ENCODE peak calls at places on chromosomes 6 and 20, in ten cellular contexts. One of them, this sample, is unnamed.

GRCh38 chr6:10140121-10140520 is 274.8 kb downstream of the TFAP2A start:
- DNase-seq in brain microvascular endothelial cell: no peak
- DNase-seq in PC-3: no peak
- DNase-seq in fibroblast of villous mesenchyme: no peak
- DNase-seq in GM12865: no peak
- DNase-seq in H7: no peak
- DNase-seq in upper lobe of left lung: no peak
- DNase-seq in AG10803: no peak
- DNase-seq in NB4: no peak
- DNase-seq in HCT116: no peak
- DNase-seq in this sample: no peak

GRCh38 chr6:138465007-138465645 is 34.2 kb downstream of the NHSL1 start:
- DNase-seq in brain microvascular endothelial cell: peak
- DNase-seq in PC-3: peak
- DNase-seq in fibroblast of villous mesenchyme: peak
- DNase-seq in GM12865: no peak
- DNase-seq in H7: no peak
- DNase-seq in upper lobe of left lung: no peak
- DNase-seq in AG10803: peak
- DNase-seq in NB4: peak
- DNase-seq in HCT116: peak
- DNase-seq in this sample: peak

GRCh38 chr6:78599526-78599925 is 267.8 kb upstream of the IRAK1BP1 start:
- DNase-seq in brain microvascular endothelial cell: no peak
- DNase-seq in PC-3: peak
- DNase-seq in fibroblast of villous mesenchyme: no peak
- DNase-seq in GM12865: no peak
- DNase-seq in H7: no peak
- DNase-seq in upper lobe of left lung: no peak
- DNase-seq in AG10803: peak
- DNase-seq in NB4: no peak
- DNase-seq in HCT116: no peak
- DNase-seq in this sample: no peak

GRCh38 chr6:92667843-92668242 is 751.5 kb downstream of the EPHA7 start:
- DNase-seq in brain microvascular endothelial cell: no peak
- DNase-seq in PC-3: no peak
- DNase-seq in fibroblast of villous mesenchyme: peak
- DNase-seq in GM12865: no peak
- DNase-seq in H7: no peak
- DNase-seq in upper lobe of left lung: no peak
- DNase-seq in AG10803: peak
- DNase-seq in NB4: no peak
- DNase-seq in HCT116: no peak
- DNase-seq in this sample: peak

GRCh38 chr20:24303393-24303792 is 166.0 kb upstream of the SYNDIG1 start:
- DNase-seq in brain microvascular endothelial cell: no peak
- DNase-seq in PC-3: peak
- DNase-seq in fibroblast of villous mesenchyme: no peak
- DNase-seq in GM12865: no peak
- DNase-seq in H7: no peak
- DNase-seq in upper lobe of left lung: peak
- DNase-seq in AG10803: peak
- DNase-seq in NB4: peak
- DNase-seq in HCT116: no peak
- DNase-seq in this sample: peak

GRCh38 chr20:1871807-1872455 is 23.3 kb upstream of the SIRPA start:
- DNase-seq in brain microvascular endothelial cell: no peak
- DNase-seq in PC-3: no peak
- DNase-seq in fibroblast of villous mesenchyme: no peak
- DNase-seq in GM12865: peak
- DNase-seq in H7: no peak
- DNase-seq in upper lobe of left lung: no peak
- DNase-seq in AG10803: no peak
- DNase-seq in NB4: no peak
- DNase-seq in HCT116: no peak
- DNase-seq in this sample: no peak

GRCh38 chr6:136920216-136920857 is 1.8 kb upstream of the SLC35D3 start:
- DNase-seq in brain microvascular endothelial cell: no peak
- DNase-seq in PC-3: no peak
- DNase-seq in fibroblast of villous mesenchyme: peak
- DNase-seq in GM12865: no peak
- DNase-seq in H7: no peak
- DNase-seq in upper lobe of left lung: no peak
- DNase-seq in AG10803: no peak
- DNase-seq in NB4: peak
- DNase-seq in HCT116: no peak
- DNase-seq in this sample: peak

GRCh38 chr6:119887671-119888070 is 538.1 kb upstream of the MAN1A1 start:
- DNase-seq in brain microvascular endothelial cell: no peak
- DNase-seq in PC-3: no peak
- DNase-seq in fibroblast of villous mesenchyme: no peak
- DNase-seq in GM12865: no peak
- DNase-seq in H7: no peak
- DNase-seq in upper lobe of left lung: no peak
- DNase-seq in AG10803: no peak
- DNase-seq in NB4: no peak
- DNase-seq in HCT116: no peak
- DNase-seq in this sample: no peak

GRCh38 chr6:119129148-119129967 is 50.9 kb upstream of the FAM184A start:
- DNase-seq in brain microvascular endothelial cell: peak
- DNase-seq in PC-3: peak
- DNase-seq in fibroblast of villous mesenchyme: peak
- DNase-seq in GM12865: peak
- DNase-seq in H7: peak
- DNase-seq in upper lobe of left lung: no peak
- DNase-seq in AG10803: peak
- DNase-seq in NB4: peak
- DNase-seq in HCT116: peak
- DNase-seq in this sample: peak

GRCh38 chr6:12613819-12614218 is 102.7 kb upstream of the PHACTR1 start:
- DNase-seq in brain microvascular endothelial cell: no peak
- DNase-seq in PC-3: no peak
- DNase-seq in fibroblast of villous mesenchyme: peak
- DNase-seq in GM12865: no peak
- DNase-seq in H7: no peak
- DNase-seq in upper lobe of left lung: no peak
- DNase-seq in AG10803: peak
- DNase-seq in NB4: no peak
- DNase-seq in HCT116: no peak
- DNase-seq in this sample: peak

GRCh38 chr6:28923318-28924102 is at the start of gene TRIM27:
- DNase-seq in brain microvascular endothelial cell: peak
- DNase-seq in PC-3: peak
- DNase-seq in fibroblast of villous mesenchyme: peak
- DNase-seq in GM12865: peak
- DNase-seq in H7: peak
- DNase-seq in upper lobe of left lung: peak
- DNase-seq in AG10803: peak
- DNase-seq in NB4: peak
- DNase-seq in HCT116: peak
- DNase-seq in this sample: peak

DNA sequence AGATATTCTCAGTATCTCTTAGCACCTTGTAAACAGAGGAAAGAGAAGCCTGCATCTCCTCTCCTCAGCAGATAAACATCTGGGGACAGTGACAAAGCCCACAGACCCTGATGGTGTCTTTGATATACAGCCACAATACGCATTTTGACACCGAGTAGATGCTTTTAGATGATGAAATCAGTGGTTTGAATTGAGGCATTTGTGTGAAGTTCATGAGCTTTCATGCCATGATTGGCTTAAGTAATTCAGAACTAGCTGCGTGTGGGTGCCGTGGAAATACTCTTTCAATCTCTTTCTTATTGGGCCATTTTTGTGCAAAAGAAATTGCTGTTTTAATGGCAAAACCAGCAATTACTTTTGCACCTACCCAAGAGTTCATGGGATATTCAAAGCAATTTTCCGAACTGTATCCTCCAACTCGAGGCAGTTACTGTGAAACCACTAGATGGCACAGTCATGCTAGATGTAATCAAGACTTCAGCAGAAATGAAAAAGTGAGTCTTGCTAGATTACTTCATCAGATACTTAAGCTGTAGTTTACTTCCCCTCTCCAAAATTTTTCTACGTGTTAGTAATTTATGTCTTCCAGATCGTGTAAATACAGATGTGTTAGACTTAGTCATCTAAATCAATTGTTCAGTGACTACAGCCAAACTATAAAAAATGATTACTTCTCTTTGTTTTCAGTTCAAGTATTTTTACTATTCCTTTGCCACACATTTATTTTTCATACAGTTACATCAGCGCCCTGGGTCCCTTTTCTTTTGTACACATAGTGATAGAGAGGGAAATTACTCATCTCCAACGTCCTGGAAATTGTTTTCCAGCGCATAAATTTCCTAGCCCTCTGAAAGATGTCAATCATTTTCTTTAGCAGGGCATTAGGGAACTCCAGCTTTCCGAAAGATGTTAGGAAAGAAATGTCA is 49.4 kb downstream of the IYD start:
- DNase-seq in brain microvascular endothelial cell: peak
- DNase-seq in PC-3: peak
- DNase-seq in fibroblast of villous mesenchyme: peak
- DNase-seq in GM12865: peak
- DNase-seq in H7: peak
- DNase-seq in upper lobe of left lung: no peak
- DNase-seq in AG10803: peak
- DNase-seq in NB4: peak
- DNase-seq in HCT116: peak
- DNase-seq in this sample: peak
- H3K4me3 ChIP-seq in brain microvascular endothelial cell: peak
- H3K4me3 ChIP-seq in PC-3: peak
- H3K4me3 ChIP-seq in fibroblast of villous mesenchyme: peak
- H3K4me3 ChIP-seq in GM12865: no peak
- H3K4me3 ChIP-seq in H7: no peak
- H3K4me3 ChIP-seq in upper lobe of left lung: peak
- H3K4me3 ChIP-seq in AG10803: peak
- H3K4me3 ChIP-seq in NB4: no peak
- H3K4me3 ChIP-seq in HCT116: peak
- H3K4me3 ChIP-seq in this sample: peak

DNA sequence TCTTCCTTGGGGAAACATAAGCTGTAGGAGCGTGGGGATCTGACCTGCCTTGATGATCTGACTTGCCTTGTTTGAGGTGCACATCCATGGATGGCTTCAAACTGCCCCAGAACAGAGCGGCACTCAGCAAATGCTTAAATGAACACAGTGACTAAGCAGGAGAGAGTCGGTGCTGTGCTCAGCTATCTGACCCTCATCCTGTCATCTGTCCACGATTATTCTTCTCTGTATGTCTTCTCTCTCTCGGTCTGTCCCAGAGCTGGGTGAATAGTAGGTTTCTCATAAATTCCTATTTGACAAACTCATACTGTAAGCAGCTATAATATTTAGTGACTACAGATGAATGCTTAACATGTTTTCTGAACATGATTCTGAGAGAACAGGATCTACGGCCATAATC is 37.3 kb downstream of the TRAM2 start:
- DNase-seq in brain microvascular endothelial cell: peak
- DNase-seq in PC-3: peak
- DNase-seq in fibroblast of villous mesenchyme: peak
- DNase-seq in GM12865: no peak
- DNase-seq in H7: no peak
- DNase-seq in upper lobe of left lung: no peak
- DNase-seq in AG10803: peak
- DNase-seq in NB4: no peak
- DNase-seq in HCT116: no peak
- DNase-seq in this sample: no peak
- H3K4me3 ChIP-seq in brain microvascular endothelial cell: no peak
- H3K4me3 ChIP-seq in PC-3: no peak
- H3K4me3 ChIP-seq in fibroblast of villous mesenchyme: no peak
- H3K4me3 ChIP-seq in GM12865: no peak
- H3K4me3 ChIP-seq in H7: no peak
- H3K4me3 ChIP-seq in upper lobe of left lung: no peak
- H3K4me3 ChIP-seq in AG10803: peak
- H3K4me3 ChIP-seq in NB4: no peak
- H3K4me3 ChIP-seq in HCT116: no peak
- H3K4me3 ChIP-seq in this sample: no peak

DNA sequence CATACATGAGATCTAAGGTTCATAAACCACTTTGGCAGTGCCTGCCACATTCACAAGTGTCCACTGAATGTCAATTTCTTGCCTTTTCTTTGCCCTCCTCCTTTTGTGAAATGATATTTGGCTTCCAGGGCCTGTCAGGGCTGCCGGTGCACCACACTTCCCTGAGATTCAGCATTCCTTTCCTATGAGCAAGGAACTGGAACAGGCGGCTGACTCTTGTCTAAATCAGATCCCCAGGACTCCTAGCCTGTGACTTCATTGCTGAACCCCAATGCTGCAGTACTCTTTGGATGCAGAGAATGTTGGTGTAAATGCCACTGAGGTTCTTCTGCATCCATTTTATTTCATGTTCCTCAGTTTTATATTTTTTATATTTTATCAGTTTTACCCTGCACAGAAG is 172.2 kb downstream of the ARID1B start:
- DNase-seq in brain microvascular endothelial cell: peak
- DNase-seq in PC-3: peak
- DNase-seq in fibroblast of villous mesenchyme: peak
- DNase-seq in GM12865: no peak
- DNase-seq in H7: no peak
- DNase-seq in upper lobe of left lung: no peak
- DNase-seq in AG10803: peak
- DNase-seq in NB4: no peak
- DNase-seq in HCT116: peak
- DNase-seq in this sample: peak
- H3K4me3 ChIP-seq in brain microvascular endothelial cell: no peak
- H3K4me3 ChIP-seq in PC-3: peak
- H3K4me3 ChIP-seq in fibroblast of villous mesenchyme: no peak
- H3K4me3 ChIP-seq in GM12865: no peak
- H3K4me3 ChIP-seq in H7: no peak
- H3K4me3 ChIP-seq in upper lobe of left lung: no peak
- H3K4me3 ChIP-seq in AG10803: no peak
- H3K4me3 ChIP-seq in NB4: no peak
- H3K4me3 ChIP-seq in HCT116: peak
- H3K4me3 ChIP-seq in this sample: no peak

GRCh38 chr6:80269331-80269730 is 162.9 kb downstream of the BCKDHB start:
- DNase-seq in brain microvascular endothelial cell: no peak
- DNase-seq in PC-3: no peak
- DNase-seq in fibroblast of villous mesenchyme: no peak
- DNase-seq in GM12865: no peak
- DNase-seq in H7: no peak
- DNase-seq in upper lobe of left lung: no peak
- DNase-seq in AG10803: no peak
- DNase-seq in NB4: no peak
- DNase-seq in HCT116: no peak
- DNase-seq in this sample: no peak
- H3K4me3 ChIP-seq in brain microvascular endothelial cell: no peak
- H3K4me3 ChIP-seq in PC-3: no peak
- H3K4me3 ChIP-seq in fibroblast of villous mesenchyme: no peak
- H3K4me3 ChIP-seq in GM12865: no peak
- H3K4me3 ChIP-seq in H7: no peak
- H3K4me3 ChIP-seq in upper lobe of left lung: no peak
- H3K4me3 ChIP-seq in AG10803: no peak
- H3K4me3 ChIP-seq in NB4: no peak
- H3K4me3 ChIP-seq in HCT116: no peak
- H3K4me3 ChIP-seq in this sample: no peak

DNA sequence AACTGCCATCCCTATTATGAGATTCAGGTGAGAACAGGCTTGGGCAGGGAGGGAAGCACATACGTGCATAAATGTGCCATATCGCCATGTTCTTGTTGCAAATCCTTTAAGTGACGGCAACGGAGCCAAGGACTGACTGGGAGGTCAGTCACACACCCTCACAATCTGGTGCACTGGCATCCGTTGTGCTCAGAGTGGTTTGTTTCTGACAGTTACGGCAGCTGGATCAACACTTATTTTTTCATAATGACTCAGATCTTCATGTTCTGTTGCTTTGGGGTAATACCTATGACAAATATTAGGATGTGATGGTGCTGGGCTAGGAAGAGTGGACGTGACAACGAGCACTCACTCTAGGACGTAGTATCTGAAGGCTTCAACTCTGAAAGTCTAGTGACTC is 56.2 kb upstream of the PREP start:
- DNase-seq in brain microvascular endothelial cell: peak
- DNase-seq in PC-3: peak
- DNase-seq in fibroblast of villous mesenchyme: no peak
- DNase-seq in GM12865: peak
- DNase-seq in H7: no peak
- DNase-seq in upper lobe of left lung: no peak
- DNase-seq in AG10803: no peak
- DNase-seq in NB4: no peak
- DNase-seq in HCT116: no peak
- DNase-seq in this sample: peak
- H3K4me3 ChIP-seq in brain microvascular endothelial cell: no peak
- H3K4me3 ChIP-seq in PC-3: no peak
- H3K4me3 ChIP-seq in fibroblast of villous mesenchyme: no peak
- H3K4me3 ChIP-seq in GM12865: peak
- H3K4me3 ChIP-seq in H7: no peak
- H3K4me3 ChIP-seq in upper lobe of left lung: no peak
- H3K4me3 ChIP-seq in AG10803: no peak
- H3K4me3 ChIP-seq in NB4: no peak
- H3K4me3 ChIP-seq in HCT116: no peak
- H3K4me3 ChIP-seq in this sample: no peak

This sample was measured in cardiac fibroblast.